ENCODE peak calls at places on chromosome 6, in eight cellular contexts. Z, X, C, M, E, O, W and D are unnamed samples.

GRCh38 chr6:42993445-42993844 is 9.1 kb downstream of the PPP2R5D start:
- DNase-seq in Z (no peak), X (no peak), C (no peak), M (no peak), E (no peak), O (no peak), W (no peak), D (no peak)

GRCh38 chr6:10610289-10610688 is 84.1 kb downstream of the C6orf52 start:
- DNase-seq in Z (no peak), X (no peak), C (no peak), M (no peak), E (no peak), O (no peak), W (no peak), D (no peak)

GRCh38 chr6:96899019-96899418 is 1.3 kb upstream of the NDUFAF4 start:
- DNase-seq in Z (peak), X (peak), C (no peak), M (no peak), E (no peak), O (peak), W (peak), D (peak)

GRCh38 chr6:148907573-148907972 is 160.7 kb downstream of the UST start:
- DNase-seq in Z (no peak), X (no peak), C (no peak), M (no peak), E (no peak), O (no peak), W (no peak), D (no peak)

GRCh38 chr6:152296648-152297376 is 340.4 kb downstream of the SYNE1 start:
- DNase-seq in Z (no peak), X (no peak), C (no peak), M (no peak), E (no peak), O (no peak), W (no peak), D (no peak)

GRCh38 chr6:91816335-91816734 is 1229.5 kb upstream of the MAP3K7 start:
- DNase-seq in Z (no peak), X (no peak), C (no peak), M (no peak), E (no peak), O (no peak), W (no peak), D (no peak)

GRCh38 chr6:117668736-117669135 is 6.5 kb upstream of the NUS1 start:
- DNase-seq in Z (no peak), X (no peak), C (no peak), M (no peak), E (no peak), O (no peak), W (no peak), D (no peak)

GRCh38 chr6:156809034-156809433 is 31.9 kb downstream of the ARID1B start:
- DNase-seq in Z (no peak), X (no peak), C (no peak), M (no peak), E (no peak), O (no peak), W (peak), D (no peak)

GRCh38 chr6:18362058-18362561 is 25.0 kb upstream of the RNF144B start:
- DNase-seq in Z (no peak), X (no peak), C (no peak), M (no peak), E (no peak), O (no peak), W (peak), D (no peak)

GRCh38 chr6:31081872-31082271 is 30.5 kb downstream of the C6orf15 start:
- DNase-seq in Z (no peak), X (no peak), C (no peak), M (no peak), E (no peak), O (no peak), W (no peak), D (no peak)

GRCh38 chr6:31087494-31088089 is 24.8 kb downstream of the C6orf15 start:
- DNase-seq in Z (peak), X (peak), C (peak), M (peak), E (peak), O (peak), W (peak), D (peak)

GRCh38 chr6:31079656-31080261 is 32.6 kb downstream of the C6orf15 start:
- DNase-seq in Z (peak), X (peak), C (peak), M (peak), E (peak), O (peak), W (peak), D (peak)

GRCh38 chr6:31086788-31087440 is 25.5 kb downstream of the C6orf15 start:
- DNase-seq in Z (no peak), X (no peak), C (no peak), M (no peak), E (no peak), O (no peak), W (no peak), D (no peak)

DNA sequence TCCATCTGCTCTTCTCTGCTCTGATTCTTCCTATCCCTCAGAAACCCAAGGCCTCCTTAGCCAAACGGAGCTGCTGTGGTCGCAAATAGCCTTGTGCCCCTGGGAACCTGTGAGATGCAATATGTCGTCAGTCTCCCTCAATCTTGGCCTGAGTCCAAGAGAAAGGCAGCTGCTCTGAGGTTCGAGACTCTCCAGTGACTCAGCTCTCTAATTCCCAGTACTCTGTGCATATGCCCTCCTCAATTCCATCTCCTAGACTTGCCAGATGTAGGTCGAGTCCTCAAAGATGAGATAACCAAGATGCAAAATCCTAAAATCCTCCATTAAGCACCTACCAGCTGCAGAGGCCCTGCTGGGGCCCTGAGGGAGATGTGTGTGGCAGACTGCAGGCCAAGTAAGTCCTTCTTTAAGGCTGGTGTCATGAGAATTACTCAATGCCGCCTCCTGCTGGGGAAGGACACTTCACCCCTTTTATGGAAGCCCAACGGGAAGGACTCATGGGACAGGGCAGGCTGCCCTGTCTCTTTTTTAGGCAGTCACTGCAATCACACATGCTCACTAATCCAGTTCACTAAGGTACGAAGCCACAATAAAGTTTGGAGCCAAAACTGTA is 28.5 kb downstream of the C6orf15 start:
- DNase-seq in Z (no peak), X (peak), C (peak), M (no peak), E (peak), O (peak), W (peak), D (peak)
- TF ChIP-seq CTCF in Z (peak), X (peak), C (peak), M (no peak), E (no peak), O (peak), W (no peak), D (peak)

GRCh38 chr6:5135783-5136376 is 50.7 kb downstream of the PPP1R3G start:
- DNase-seq in Z (no peak), X (peak), C (peak), M (no peak), E (no peak), O (peak), W (no peak), D (peak)
- TF ChIP-seq CTCF in Z (peak), X (peak), C (peak), M (no peak), E (peak), O (peak), W (peak), D (peak)

GRCh38 chr6:24778121-24778520 is 3.4 kb downstream of the GMNN start:
- DNase-seq in Z (no peak), X (no peak), C (no peak), M (no peak), E (no peak), O (no peak), W (no peak), D (no peak)

GRCh38 chr6:24775520-24776058 is 852 bp downstream of the GMNN start:
- DNase-seq in Z (no peak), X (no peak), C (no peak), M (no peak), E (no peak), O (no peak), W (peak), D (no peak)

GRCh38 chr6:24778878-24779277 is 4.1 kb downstream of the GMNN start:
- DNase-seq in Z (no peak), X (no peak), C (no peak), M (no peak), E (no peak), O (no peak), W (no peak), D (no peak)

GRCh38 chr6:24777227-24777626 is 2.5 kb downstream of the GMNN start:
- DNase-seq in Z (no peak), X (no peak), C (no peak), M (no peak), E (no peak), O (no peak), W (no peak), D (no peak)

DNA sequence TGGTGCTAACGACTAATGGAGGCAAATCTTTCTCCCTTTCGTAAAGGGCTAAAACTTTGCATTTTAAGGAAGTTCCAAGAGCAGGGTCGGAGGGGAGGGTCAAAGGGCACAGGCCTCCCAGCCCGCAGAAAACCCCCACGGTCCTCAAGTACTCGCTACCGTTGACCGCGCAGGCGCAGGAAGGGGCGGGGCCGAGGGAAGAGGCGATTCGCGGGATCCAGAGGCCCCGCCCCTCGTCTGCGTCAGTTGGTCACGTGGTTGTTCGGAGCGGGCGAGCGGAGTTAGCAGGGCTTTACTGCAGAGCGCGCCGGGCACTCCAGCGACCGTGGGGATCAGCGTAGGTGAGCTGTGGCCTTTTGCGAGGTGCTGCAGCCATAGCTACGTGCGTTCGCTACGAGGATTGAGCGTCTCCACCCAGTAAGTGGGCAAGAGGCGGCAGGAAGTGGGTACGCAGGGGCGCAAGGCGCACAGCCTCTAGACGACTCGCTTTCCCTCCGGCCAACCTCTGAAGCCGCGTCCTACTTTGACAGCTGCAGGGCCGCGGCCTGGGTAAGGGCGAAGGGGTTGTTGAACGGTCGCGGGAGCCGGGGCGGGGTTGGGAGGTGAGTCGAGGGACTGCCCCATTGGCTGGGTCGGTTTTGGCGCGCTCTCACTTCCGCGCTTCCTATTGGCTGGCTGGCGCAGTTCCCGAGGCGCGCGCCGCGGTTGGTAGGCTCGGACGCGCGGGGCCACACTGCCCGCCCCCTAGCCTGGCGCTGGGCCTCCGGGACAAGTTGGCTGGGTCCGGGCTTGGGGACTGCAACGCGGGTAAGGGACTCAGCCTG is at the start of gene GMNN:
- DNase-seq in Z (peak), X (peak), C (peak), M (peak), E (peak), O (peak), W (peak), D (peak)
- TF ChIP-seq CTCF in Z (no peak), X (no peak), C (no peak), M (no peak), E (no peak), O (no peak), W (no peak), D (no peak)

GRCh38 chr6:129667621-129668020 is 42.4 kb downstream of the ARHGAP18 start:
- DNase-seq in Z (no peak), X (no peak), C (no peak), M (no peak), E (peak), O (no peak), W (peak), D (no peak)

GRCh38 chr6:129670634-129671033 is 39.3 kb downstream of the ARHGAP18 start:
- DNase-seq in Z (no peak), X (no peak), C (no peak), M (no peak), E (no peak), O (no peak), W (no peak), D (no peak)

GRCh38 chr6:129665555-129665954 is 44.4 kb downstream of the ARHGAP18 start:
- DNase-seq in Z (no peak), X (no peak), C (no peak), M (no peak), E (no peak), O (no peak), W (peak), D (no peak)

GRCh38 chr6:129663531-129663930 is 46.4 kb downstream of the ARHGAP18 start:
- DNase-seq in Z (no peak), X (no peak), C (no peak), M (no peak), E (no peak), O (no peak), W (no peak), D (no peak)

DNA sequence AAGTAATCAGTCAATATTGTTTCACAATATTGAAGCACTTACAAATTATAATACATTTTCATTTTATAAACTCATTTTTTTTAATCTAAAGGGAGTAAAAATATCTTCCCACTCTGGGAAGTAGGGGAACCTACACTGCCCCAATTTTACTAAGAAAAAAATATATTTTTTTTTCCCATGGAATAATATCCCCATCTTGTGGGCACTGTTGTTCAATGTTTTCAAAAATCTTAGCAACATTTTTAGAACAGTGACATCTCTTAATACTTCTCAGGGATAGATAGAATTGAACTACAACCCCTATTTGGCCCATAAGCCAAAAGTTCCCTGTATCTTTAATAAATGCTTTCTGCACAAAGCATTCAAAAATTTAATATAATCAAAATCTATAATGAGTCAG is 42.9 kb downstream of the ARHGAP18 start:
- DNase-seq in Z (no peak), X (no peak), C (no peak), M (no peak), E (no peak), O (no peak), W (no peak), D (no peak)
- TF ChIP-seq CTCF in Z (peak), X (no peak), C (no peak), M (no peak), E (no peak), O (no peak), W (no peak), D (no peak)

GRCh38 chr6:79234150-79235022 is at the start of gene HMGN3:
- DNase-seq in Z (peak), X (peak), C (peak), M (peak), E (peak), O (peak), W (peak), D (peak)

GRCh38 chr6:79230149-79230548 is 4.3 kb downstream of the HMGN3 start:
- DNase-seq in Z (no peak), X (no peak), C (no peak), M (no peak), E (no peak), O (no peak), W (no peak), D (no peak)

GRCh38 chr6:79232696-79233462 is 1.6 kb downstream of the HMGN3 start:
- DNase-seq in Z (no peak), X (no peak), C (no peak), M (no peak), E (no peak), O (no peak), W (no peak), D (no peak)

GRCh38 chr6:79231101-79231500 is 3.4 kb downstream of the HMGN3 start:
- DNase-seq in Z (no peak), X (no peak), C (no peak), M (no peak), E (no peak), O (no peak), W (no peak), D (no peak)

GRCh38 chr6:79233611-79234149 is 802 bp downstream of the HMGN3 start:
- DNase-seq in Z (peak), X (peak), C (peak), M (peak), E (peak), O (peak), W (peak), D (peak)
- TF ChIP-seq CTCF in Z (no peak), X (peak), C (no peak), M (no peak), E (peak), O (peak), W (peak), D (no peak)

DNA sequence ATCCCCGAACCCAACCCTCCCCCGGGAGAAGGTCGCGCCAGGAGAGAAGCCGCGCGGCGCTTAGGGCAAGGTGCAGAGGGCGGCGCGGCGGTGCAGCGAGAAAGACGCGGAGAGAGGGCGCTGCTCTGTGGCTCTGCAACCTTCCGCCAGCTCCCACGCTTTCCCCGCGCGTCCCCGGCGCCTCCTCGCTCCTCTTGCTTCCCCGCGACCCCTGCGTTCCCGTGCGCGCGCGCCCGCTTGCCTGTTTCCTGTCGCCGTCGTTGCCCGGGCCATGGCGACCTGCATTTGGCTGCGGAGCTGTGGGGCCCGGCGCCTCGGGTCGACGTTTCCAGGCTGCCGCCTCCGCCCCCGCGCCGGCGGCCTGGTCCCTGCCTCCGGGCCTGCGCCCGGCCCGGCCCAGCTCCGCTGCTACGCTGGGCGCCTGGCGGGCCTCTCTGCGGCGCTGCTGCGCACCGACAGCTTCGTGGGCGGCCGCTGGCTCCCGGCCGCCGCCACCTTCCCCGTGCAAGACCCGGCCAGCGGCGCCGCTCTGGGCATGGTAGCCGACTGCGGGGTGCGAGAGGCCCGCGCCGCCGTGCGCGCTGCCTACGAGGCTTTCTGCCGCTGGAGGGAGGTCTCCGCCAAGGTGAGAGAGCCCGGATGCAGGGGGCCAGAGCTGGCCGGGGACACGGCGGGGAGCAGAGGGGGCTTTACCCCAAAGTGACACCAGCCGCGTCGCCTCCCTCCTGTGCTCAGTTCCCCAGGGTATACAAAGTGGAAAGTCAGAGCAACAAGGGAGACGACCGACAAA is at the start of gene ALDH5A1:
- DNase-seq in Z (peak), X (peak), C (peak), M (peak), E (peak), O (peak), W (peak), D (peak)
- TF ChIP-seq CTCF in Z (peak), X (peak), C (no peak), M (no peak), E (no peak), O (peak), W (peak), D (no peak)

GRCh38 chr6:53734473-53735299 is 60.1 kb upstream of the LRRC1 start:
- DNase-seq in Z (peak), X (peak), C (peak), M (no peak), E (peak), O (peak), W (peak), D (peak)
- TF ChIP-seq CTCF in Z (peak), X (peak), C (peak), M (no peak), E (no peak), O (peak), W (no peak), D (peak)

DNA sequence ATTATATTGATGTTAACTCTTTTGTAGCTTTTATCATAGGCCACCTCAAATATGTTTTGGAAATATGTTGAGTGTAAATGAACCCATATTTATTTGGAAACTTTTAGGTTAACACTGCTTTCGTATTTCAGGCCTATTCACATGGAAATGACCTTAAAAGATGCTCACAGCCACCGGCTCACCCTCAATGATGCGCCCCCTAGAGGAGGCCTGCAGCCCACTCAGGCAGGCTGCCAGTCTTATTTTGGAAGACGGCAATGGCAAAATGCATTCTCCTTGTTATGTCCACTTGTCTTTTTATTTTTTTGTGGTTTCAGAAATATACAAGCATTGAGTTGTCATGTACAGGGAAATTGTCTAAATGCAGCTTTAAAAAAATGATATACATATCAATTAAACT is 869.7 kb downstream of the PHF3 start:
- DNase-seq in Z (no peak), X (no peak), C (peak), M (no peak), E (no peak), O (peak), W (no peak), D (peak)
- TF ChIP-seq CTCF in Z (peak), X (no peak), C (peak), M (no peak), E (no peak), O (peak), W (no peak), D (peak)

DNA sequence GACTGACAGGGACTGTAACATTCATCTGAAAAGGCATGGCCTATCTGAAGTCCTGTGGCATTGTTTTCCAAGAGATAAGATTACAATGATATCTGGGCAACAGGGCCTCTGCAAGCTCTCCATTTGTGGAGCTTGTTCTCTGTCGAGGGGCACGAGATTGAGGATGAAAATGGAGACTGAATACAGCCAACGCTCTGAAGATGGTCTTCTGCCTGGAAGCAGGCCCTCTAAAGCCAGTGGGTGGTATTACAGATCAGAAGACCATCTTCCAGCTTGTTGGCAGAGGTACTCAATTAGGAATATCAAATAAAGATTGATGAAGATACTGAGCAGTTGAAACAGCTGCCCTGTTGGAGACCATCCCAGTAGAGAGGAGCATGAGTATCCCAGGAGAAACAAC is 288.2 kb downstream of the CENPW start:
- DNase-seq in Z (no peak), X (no peak), C (no peak), M (no peak), E (no peak), O (no peak), W (no peak), D (no peak)
- TF ChIP-seq CTCF in Z (no peak), X (no peak), C (no peak), M (no peak), E (no peak), O (peak), W (no peak), D (peak)